ENCODE peak calls at places on chromosomes 3 and 15, in five cellular contexts. One of them, this sample, is unnamed. For H3K4me1, the result is how much of the 10 kb centered on the place peaks cover.

GRCh38 chr15:29071193-29071906 is 185.6 kb downstream of the APBA2 start:
- DNase-seq in endodermal cell: no peak
- DNase-seq in neuronal stem cell: peak
- DNase-seq in upper lobe of right lung: peak
- DNase-seq in GM23248: no peak
- DNase-seq in this sample: no peak

GRCh38 chr3:158953131-158953530 is 151.3 kb downstream of the MFSD1 start:
- DNase-seq in endodermal cell: no peak
- DNase-seq in neuronal stem cell: no peak
- DNase-seq in upper lobe of right lung: no peak
- DNase-seq in GM23248: peak
- DNase-seq in this sample: peak

GRCh38 chr15:73628976-73629854 is 4.0 kb downstream of the NPTN start:
- DNase-seq in endodermal cell: no peak
- DNase-seq in neuronal stem cell: no peak
- DNase-seq in upper lobe of right lung: no peak
- DNase-seq in GM23248: peak
- DNase-seq in this sample: peak

GRCh38 chr3:15754047-15754446 is 43.7 kb downstream of the ANKRD28 start:
- DNase-seq in endodermal cell: no peak
- DNase-seq in neuronal stem cell: no peak
- DNase-seq in upper lobe of right lung: no peak
- DNase-seq in GM23248: peak
- DNase-seq in this sample: peak

GRCh38 chr3:137761563-137762503 is 2.3 kb upstream of the SOX14 start:
- DNase-seq in endodermal cell: peak
- DNase-seq in neuronal stem cell: no peak
- DNase-seq in upper lobe of right lung: no peak
- DNase-seq in GM23248: no peak
- DNase-seq in this sample: no peak

GRCh38 chr15:64288577-64288976 is 67.4 kb downstream of the CSNK1G1 start:
- DNase-seq in endodermal cell: no peak
- DNase-seq in neuronal stem cell: no peak
- DNase-seq in upper lobe of right lung: no peak
- DNase-seq in GM23248: peak
- DNase-seq in this sample: peak

GRCh38 chr3:134004841-134005240 is 24.9 kb downstream of the SLCO2A1 start:
- DNase-seq in endodermal cell: no peak
- DNase-seq in neuronal stem cell: no peak
- DNase-seq in upper lobe of right lung: no peak
- DNase-seq in GM23248: peak
- DNase-seq in this sample: peak

GRCh38 chr15:31459011-31459748 is 132.5 kb downstream of the KLF13 start:
- DNase-seq in endodermal cell: no peak
- DNase-seq in neuronal stem cell: no peak
- DNase-seq in upper lobe of right lung: peak
- DNase-seq in GM23248: peak
- DNase-seq in this sample: peak

GRCh38 chr15:77864211-77865105 is 213.1 kb downstream of the TBC1D2B start:
- DNase-seq in endodermal cell: peak
- DNase-seq in neuronal stem cell: no peak
- DNase-seq in upper lobe of right lung: peak
- DNase-seq in GM23248: no peak
- DNase-seq in this sample: no peak

GRCh38 chr15:100849021-100849831 is 30.4 kb upstream of the ALDH1A3 start:
- DNase-seq in endodermal cell: no peak
- DNase-seq in neuronal stem cell: no peak
- DNase-seq in upper lobe of right lung: peak
- DNase-seq in GM23248: peak
- DNase-seq in this sample: peak

GRCh38 chr3:134852132-134852531 is 57.1 kb downstream of the EPHB1 start:
- DNase-seq in endodermal cell: no peak
- DNase-seq in neuronal stem cell: no peak
- DNase-seq in upper lobe of right lung: no peak
- DNase-seq in GM23248: no peak
- DNase-seq in this sample: no peak

GRCh38 chr15:51750942-51751686 is at the start of gene TMOD2:
- DNase-seq in endodermal cell: peak
- DNase-seq in neuronal stem cell: peak
- DNase-seq in upper lobe of right lung: peak
- DNase-seq in GM23248: peak
- DNase-seq in this sample: peak

GRCh38 chr3:69232447-69232846 is 110.1 kb upstream of the LMOD3 start:
- DNase-seq in endodermal cell: no peak
- DNase-seq in neuronal stem cell: no peak
- DNase-seq in upper lobe of right lung: no peak
- DNase-seq in GM23248: no peak
- DNase-seq in this sample: no peak

GRCh38 chr15:31398677-31399260 is 72.1 kb downstream of the KLF13 start:
- DNase-seq in endodermal cell: peak
- DNase-seq in neuronal stem cell: no peak
- DNase-seq in upper lobe of right lung: no peak
- DNase-seq in GM23248: peak
- DNase-seq in this sample: peak

GRCh38 chr3:131349946-131350347 is 31.6 kb upstream of the NUDT16 start:
- DNase-seq in endodermal cell: no peak
- DNase-seq in neuronal stem cell: no peak
- DNase-seq in upper lobe of right lung: no peak
- DNase-seq in GM23248: peak
- DNase-seq in this sample: peak

GRCh38 chr15:28273468-28273867 is 48.5 kb downstream of the HERC2 start:
- DNase-seq in endodermal cell: peak
- DNase-seq in neuronal stem cell: peak
- DNase-seq in upper lobe of right lung: no peak
- DNase-seq in GM23248: no peak
- DNase-seq in this sample: no peak

GRCh38 chr3:63724987-63725386 is 72.5 kb downstream of the SNTN start:
- DNase-seq in endodermal cell: peak
- DNase-seq in neuronal stem cell: no peak
- DNase-seq in upper lobe of right lung: no peak
- DNase-seq in GM23248: peak
- DNase-seq in this sample: peak

GRCh38 chr15:31495281-31495680 is 168.6 kb downstream of the KLF13 start:
- DNase-seq in endodermal cell: no peak
- DNase-seq in neuronal stem cell: no peak
- DNase-seq in upper lobe of right lung: no peak
- DNase-seq in GM23248: no peak
- DNase-seq in this sample: no peak

GRCh38 chr3:39021029-39021428 is 30.7 kb downstream of the SCN11A start:
- DNase-seq in endodermal cell: no peak
- DNase-seq in neuronal stem cell: no peak
- DNase-seq in upper lobe of right lung: no peak
- DNase-seq in GM23248: no peak
- DNase-seq in this sample: no peak

GRCh38 chr3:107545680-107546120 is 22.9 kb downstream of the BBX start:
- DNase-seq in endodermal cell: no peak
- DNase-seq in neuronal stem cell: no peak
- DNase-seq in upper lobe of right lung: no peak
- DNase-seq in GM23248: peak
- DNase-seq in this sample: peak

GRCh38 chr15:55434989-55435825 is 26.9 kb downstream of the PIERCE2 start:
- DNase-seq in endodermal cell: no peak
- DNase-seq in neuronal stem cell: peak
- DNase-seq in upper lobe of right lung: no peak
- DNase-seq in GM23248: peak
- DNase-seq in this sample: peak

GRCh38 chr3:187902041-187902471 is 156.8 kb upstream of the BCL6 start:
- DNase-seq in endodermal cell: no peak
- DNase-seq in neuronal stem cell: no peak
- DNase-seq in upper lobe of right lung: no peak
- DNase-seq in GM23248: no peak
- DNase-seq in this sample: no peak

GRCh38 chr3:187903697-187904096 is 158.4 kb upstream of the BCL6 start:
- DNase-seq in endodermal cell: no peak
- DNase-seq in neuronal stem cell: no peak
- DNase-seq in upper lobe of right lung: no peak
- DNase-seq in GM23248: no peak
- DNase-seq in this sample: no peak

GRCh38 chr3:187900961-187901755 is 155.9 kb upstream of the BCL6 start:
- DNase-seq in endodermal cell: no peak
- DNase-seq in neuronal stem cell: no peak
- DNase-seq in upper lobe of right lung: no peak
- DNase-seq in GM23248: no peak
- DNase-seq in this sample: no peak

GRCh38 chr3:187906416-187906815 is 161.1 kb upstream of the BCL6 start:
- DNase-seq in endodermal cell: no peak
- DNase-seq in neuronal stem cell: no peak
- DNase-seq in upper lobe of right lung: no peak
- DNase-seq in GM23248: no peak
- DNase-seq in this sample: no peak

DNA sequence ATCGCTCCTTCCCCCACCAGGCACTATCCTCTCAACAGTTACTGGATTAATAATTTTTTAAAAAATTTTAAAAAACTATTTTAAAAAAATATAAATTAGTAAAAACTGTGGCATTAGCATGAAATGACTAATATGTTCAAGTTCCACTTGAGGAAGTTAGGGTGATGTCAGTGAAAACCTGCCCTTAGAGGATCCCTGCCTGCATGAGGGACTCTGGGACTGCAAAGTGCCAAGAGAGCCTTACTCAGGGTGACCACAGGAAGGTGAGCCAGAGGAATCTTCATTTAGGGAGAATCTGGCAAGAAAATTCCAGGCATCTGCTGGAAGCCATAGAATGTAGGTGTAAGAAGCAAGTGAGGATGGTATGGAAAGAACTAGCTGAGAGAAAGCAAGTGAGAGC is 157.7 kb upstream of the BCL6 start:
- DNase-seq in endodermal cell: no peak
- DNase-seq in neuronal stem cell: no peak
- DNase-seq in upper lobe of right lung: no peak
- DNase-seq in GM23248: peak
- DNase-seq in this sample: no peak
- H3K4me1 ChIP-seq in endodermal cell: under half
- H3K4me1 ChIP-seq in neuronal stem cell: under half
- H3K4me1 ChIP-seq in upper lobe of right lung: under half
- H3K4me1 ChIP-seq in GM23248: under half
- H3K4me1 ChIP-seq in this sample: under half

GRCh38 chr3:136279092-136279491 is 29.0 kb downstream of the PCCB start:
- DNase-seq in endodermal cell: no peak
- DNase-seq in neuronal stem cell: no peak
- DNase-seq in upper lobe of right lung: no peak
- DNase-seq in GM23248: no peak
- DNase-seq in this sample: no peak
- H3K4me1 ChIP-seq in endodermal cell: under half
- H3K4me1 ChIP-seq in neuronal stem cell: under half
- H3K4me1 ChIP-seq in upper lobe of right lung: under half
- H3K4me1 ChIP-seq in GM23248: under half
- H3K4me1 ChIP-seq in this sample: under half

GRCh38 chr15:67137319-67137718 is 71.9 kb downstream of the SMAD3 start:
- DNase-seq in endodermal cell: peak
- DNase-seq in neuronal stem cell: no peak
- DNase-seq in upper lobe of right lung: no peak
- DNase-seq in GM23248: no peak
- DNase-seq in this sample: no peak
- H3K4me1 ChIP-seq in endodermal cell: under half
- H3K4me1 ChIP-seq in neuronal stem cell: half or more
- H3K4me1 ChIP-seq in upper lobe of right lung: half or more
- H3K4me1 ChIP-seq in GM23248: half or more
- H3K4me1 ChIP-seq in this sample: under half

GRCh38 chr3:109852283-109852682 is 514.9 kb upstream of the DPPA4 start:
- DNase-seq in endodermal cell: no peak
- DNase-seq in neuronal stem cell: no peak
- DNase-seq in upper lobe of right lung: no peak
- DNase-seq in GM23248: no peak
- DNase-seq in this sample: no peak
- H3K4me1 ChIP-seq in endodermal cell: under half
- H3K4me1 ChIP-seq in neuronal stem cell: under half
- H3K4me1 ChIP-seq in upper lobe of right lung: under half
- H3K4me1 ChIP-seq in GM23248: under half
- H3K4me1 ChIP-seq in this sample: under half

GRCh38 chr3:48465237-48465530 is 18.6 kb downstream of the ATRIP start:
- DNase-seq in endodermal cell: no peak
- DNase-seq in neuronal stem cell: no peak
- DNase-seq in upper lobe of right lung: no peak
- DNase-seq in GM23248: no peak
- DNase-seq in this sample: no peak
- H3K4me1 ChIP-seq in endodermal cell: under half
- H3K4me1 ChIP-seq in neuronal stem cell: under half
- H3K4me1 ChIP-seq in upper lobe of right lung: under half
- H3K4me1 ChIP-seq in GM23248: under half
- H3K4me1 ChIP-seq in this sample: under half

GRCh38 chr15:67130166-67130565 is 64.8 kb downstream of the SMAD3 start:
- DNase-seq in endodermal cell: peak
- DNase-seq in neuronal stem cell: no peak
- DNase-seq in upper lobe of right lung: no peak
- DNase-seq in GM23248: no peak
- DNase-seq in this sample: no peak
- H3K4me1 ChIP-seq in endodermal cell: under half
- H3K4me1 ChIP-seq in neuronal stem cell: under half
- H3K4me1 ChIP-seq in upper lobe of right lung: half or more
- H3K4me1 ChIP-seq in GM23248: half or more
- H3K4me1 ChIP-seq in this sample: half or more

DNA sequence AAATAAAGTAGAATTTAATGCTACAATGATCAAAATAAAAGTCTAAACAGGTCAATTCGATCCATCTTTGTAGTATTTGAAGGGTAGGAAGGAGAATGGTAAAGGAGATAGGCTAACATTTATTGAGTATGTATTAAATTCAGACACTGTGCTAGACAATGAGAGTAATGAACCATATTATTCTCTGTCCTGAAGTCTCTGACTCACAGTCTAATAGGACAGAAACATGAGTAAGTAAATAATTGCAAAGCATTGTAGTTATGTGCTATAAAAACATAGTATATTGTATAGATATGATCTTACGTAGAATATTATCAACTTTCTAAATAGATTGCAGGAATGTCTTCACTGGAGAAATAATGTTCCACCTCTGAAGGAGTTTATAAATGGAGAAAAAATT is 64.5 kb downstream of the MDFIC2 start:
- DNase-seq in endodermal cell: no peak
- DNase-seq in neuronal stem cell: no peak
- DNase-seq in upper lobe of right lung: no peak
- DNase-seq in GM23248: no peak
- DNase-seq in this sample: no peak
- H3K4me1 ChIP-seq in endodermal cell: under half
- H3K4me1 ChIP-seq in neuronal stem cell: under half
- H3K4me1 ChIP-seq in upper lobe of right lung: under half
- H3K4me1 ChIP-seq in GM23248: under half
- H3K4me1 ChIP-seq in this sample: under half

DNA sequence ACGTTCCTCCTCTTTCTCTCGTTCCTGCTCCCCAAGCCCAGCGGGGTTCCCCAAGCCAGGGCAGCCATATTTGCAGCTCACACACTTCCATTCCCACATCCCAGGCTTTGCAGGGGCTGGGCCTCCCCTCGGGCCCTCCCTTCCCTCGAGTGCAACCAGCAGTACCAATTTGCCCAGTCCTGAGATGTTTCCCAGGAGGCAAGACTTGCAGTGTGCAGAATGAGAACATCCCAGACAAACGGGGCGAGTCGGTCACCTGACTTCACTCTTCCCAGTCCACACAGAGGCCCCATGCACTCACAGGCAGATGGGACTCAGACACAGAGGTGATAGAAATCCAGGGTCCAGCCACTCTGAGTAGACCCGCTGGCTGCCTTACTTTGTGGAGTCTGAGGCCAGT is 56.2 kb upstream of the SLC6A6 start:
- DNase-seq in endodermal cell: no peak
- DNase-seq in neuronal stem cell: no peak
- DNase-seq in upper lobe of right lung: no peak
- DNase-seq in GM23248: no peak
- DNase-seq in this sample: no peak
- H3K4me1 ChIP-seq in endodermal cell: under half
- H3K4me1 ChIP-seq in neuronal stem cell: under half
- H3K4me1 ChIP-seq in upper lobe of right lung: under half
- H3K4me1 ChIP-seq in GM23248: under half
- H3K4me1 ChIP-seq in this sample: under half

This sample was measured in mammary epithelial cell.